ENCODE peak calls at places on chromosomes 11 and 22, in ten cellular contexts. O is sigmoid colon, R is GM12878, I is suprapubic skin, K is stomach, G is HCT116, J is H1, U is SK-N-SH, L is prostate gland, Y is transverse colon. A is an unnamed sample.

GRCh38 chr22:29387921-29388758 is at the start of gene AP1B1:
- DNase-seq in O (peak; percentile 96), U (peak; percentile 98), J (peak; percentile 96), I (peak; percentile 95), L (peak; percentile 90), R (peak; percentile 69), K (peak; percentile 98), Y (peak; percentile 97), G (peak; percentile 87), A (peak; percentile 99)

GRCh38 chr22:20650294-20651207 is 123.4 kb upstream of the SERPIND1 start:
- DNase-seq in K (no peak), G (no peak), R (no peak), O (no peak), L (no peak), U (no peak), J (peak; percentile 32), I (peak; percentile 27), Y (no peak), A (no peak)

GRCh38 chr22:27097933-27098332 is 440.5 kb downstream of the MIAT start:
- DNase-seq in Y (no peak), I (no peak), J (no peak), L (no peak), G (no peak), O (no peak), U (no peak), K (no peak), R (no peak), A (no peak)

GRCh38 chr11:22510010-22510409 is 115.6 kb downstream of the FANCF start:
- DNase-seq in K (no peak), U (no peak), I (no peak), G (no peak), L (no peak), Y (no peak), J (no peak), R (no peak), O (no peak), A (no peak)

GRCh38 chr11:62786318-62787004 is 741 bp upstream of the TMEM179B start:
- DNase-seq in I (peak; percentile 92), Y (peak; percentile 93), R (no peak), K (peak; percentile 93), J (peak; percentile 97), G (peak; percentile 67), O (peak; percentile 95), L (peak; percentile 87), U (peak; percentile 94), A (peak; percentile 97)

GRCh38 chr22:37951305-37951704 is 2.1 kb downstream of the C22orf23 start:
- DNase-seq in I (no peak), G (no peak), U (no peak), O (no peak), K (no peak), J (no peak), R (no peak), L (no peak), Y (no peak), A (no peak)

GRCh38 chr11:123187670-123188507 is 7.2 kb downstream of the CLMP start:
- DNase-seq in I (no peak), O (no peak), J (no peak), Y (no peak), K (no peak), R (no peak), G (no peak), U (no peak), L (no peak), A (no peak)

GRCh38 chr11:27040302-27041115 is at the start of gene BBOX1:
- DNase-seq in G (no peak), L (peak; percentile 38), I (no peak), K (no peak), U (peak; percentile 9), J (no peak), R (no peak), Y (no peak), O (no peak), A (no peak)

GRCh38 chr11:64803163-64803845 is at the start of gene MAP4K2:
- DNase-seq in J (peak; percentile 89), R (peak; percentile 3), Y (peak; percentile 93), G (peak; percentile 64), L (peak; percentile 87), I (peak; percentile 93), K (peak; percentile 94), U (peak; percentile 98), O (peak; percentile 97), A (peak; percentile 98)
- H3K36me3 ChIP-seq in J (peaks cover 14% of the 10 kb centered on the region), R (peaks cover 5% of the 10 kb centered on the region), Y (no peaks in the 10 kb centered on the region), G (peaks cover 5% of the 10 kb centered on the region), L (no peaks in the 10 kb centered on the region), I (peaks cover 23% of the 10 kb centered on the region), K (peaks cover 52% of the 10 kb centered on the region), U (no peaks in the 10 kb centered on the region), O (no peaks in the 10 kb centered on the region), A (peaks cover 72% of the 10 kb centered on the region)

DNA sequence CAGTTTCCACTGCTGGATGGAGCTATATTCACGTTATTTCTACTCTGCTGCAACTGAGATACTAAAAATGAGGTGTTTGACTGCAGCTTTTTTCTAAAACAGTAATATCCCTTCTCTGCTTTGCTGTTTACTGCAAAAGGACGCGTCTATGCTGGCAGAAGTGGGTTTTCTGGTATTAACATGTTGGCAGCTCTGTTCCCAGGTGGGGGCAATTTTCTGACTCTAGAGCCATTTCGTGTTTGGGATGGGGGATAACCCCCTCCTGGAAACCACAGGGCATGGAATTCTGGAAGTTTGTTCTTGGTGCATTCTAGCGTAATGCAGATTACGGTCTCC is 4.9 kb downstream of the GRK2 start:
- DNase-seq in J (no peak), K (no peak), Y (no peak), U (no peak), O (no peak), G (no peak), L (no peak), I (no peak), R (no peak), A (no peak)
- H3K4me3 ChIP-seq in J (peak overlapping the region; percentile 38), K (peak overlapping the region; percentile 96), Y (no peak overlapping the region), U (no peak overlapping the region), O (no peak overlapping the region), G (no peak overlapping the region), L (no peak overlapping the region), I (peak overlapping the region; percentile 95), R (peak overlapping the region; percentile 81), A (peak overlapping the region; percentile 97)

DNA sequence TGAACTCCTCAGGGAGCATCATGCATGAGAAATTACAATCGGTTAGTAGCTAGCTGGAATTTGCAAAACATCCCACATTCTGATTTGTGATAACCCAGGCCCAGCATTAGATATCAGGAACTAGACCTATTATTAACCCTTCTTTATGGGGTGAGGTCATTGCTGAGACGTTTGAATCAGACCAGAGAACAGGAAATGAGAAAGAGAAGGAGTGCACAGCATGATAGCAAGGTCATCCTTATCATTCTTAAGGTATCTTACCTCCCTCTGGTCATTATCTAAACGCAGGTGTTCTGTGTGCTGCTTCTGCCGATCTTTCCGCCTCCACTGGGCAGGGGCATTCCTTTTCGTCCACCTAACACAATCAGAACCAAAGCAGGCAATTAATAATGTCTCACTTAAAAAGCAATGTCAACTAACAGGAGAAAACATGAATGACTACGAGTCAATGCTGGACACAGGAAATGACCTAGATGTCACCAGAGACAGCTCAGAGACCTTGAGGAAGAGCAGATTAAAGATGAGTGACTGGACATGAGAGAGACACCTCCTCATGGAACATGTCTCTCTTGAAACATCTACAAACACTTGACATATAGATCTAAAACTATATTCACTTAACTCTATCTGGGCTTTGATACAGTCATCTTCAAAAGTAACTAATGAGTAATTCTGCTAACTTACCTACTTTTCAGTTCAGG is 78.3 kb upstream of the SCUBE2 start:
- DNase-seq in L (no peak), K (no peak), G (no peak), Y (no peak), R (no peak), J (no peak), U (no peak), O (no peak), I (no peak), A (no peak)
- TF ChIP-seq POLR2AphosphoS5 in L (no peak), K (no peak), G (no peak), Y (no peak), R (no peak), J (no peak), U (no peak), O (no peak), I (no peak), A (no peak)

GRCh38 chr11:34447044-34447443 is 8.3 kb downstream of the CAT start:
- DNase-seq in I (no peak), J (no peak), Y (no peak), G (no peak), O (no peak), R (no peak), L (no peak), U (no peak), K (no peak), A (no peak)

GRCh38 chr11:34449013-34449412 is 10.3 kb downstream of the CAT start:
- DNase-seq in K (no peak), U (no peak), R (no peak), L (no peak), G (no peak), J (no peak), Y (no peak), I (no peak), O (no peak), A (no peak)

GRCh38 chr11:34448223-34448994 is 9.7 kb downstream of the CAT start:
- DNase-seq in U (no peak), J (no peak), L (no peak), I (no peak), R (no peak), Y (no peak), O (no peak), G (no peak), K (no peak), A (no peak)

GRCh38 chr11:34454308-34455032 is 15.7 kb downstream of the CAT start:
- DNase-seq in I (no peak), G (no peak), J (no peak), K (no peak), U (no peak), O (no peak), Y (no peak), R (no peak), L (no peak), A (no peak)

GRCh38 chr11:34451053-34451452 is 12.3 kb downstream of the CAT start:
- DNase-seq in U (no peak), O (no peak), Y (no peak), L (no peak), K (no peak), J (no peak), G (no peak), R (no peak), I (no peak), A (no peak)
- H3K36me3 ChIP-seq in U (peaks cover 44% of the 10 kb centered on the region), O (peaks cover 22% of the 10 kb centered on the region), Y (peaks cover 60% of the 10 kb centered on the region), L (no peaks in the 10 kb centered on the region), K (peaks cover 70% of the 10 kb centered on the region), J (no peaks in the 10 kb centered on the region), G (peaks cover 45% of the 10 kb centered on the region), R (peaks cover 2% of the 10 kb centered on the region), I (peaks cover 63% of the 10 kb centered on the region), A (peaks cover 71% of the 10 kb centered on the region)

DNA sequence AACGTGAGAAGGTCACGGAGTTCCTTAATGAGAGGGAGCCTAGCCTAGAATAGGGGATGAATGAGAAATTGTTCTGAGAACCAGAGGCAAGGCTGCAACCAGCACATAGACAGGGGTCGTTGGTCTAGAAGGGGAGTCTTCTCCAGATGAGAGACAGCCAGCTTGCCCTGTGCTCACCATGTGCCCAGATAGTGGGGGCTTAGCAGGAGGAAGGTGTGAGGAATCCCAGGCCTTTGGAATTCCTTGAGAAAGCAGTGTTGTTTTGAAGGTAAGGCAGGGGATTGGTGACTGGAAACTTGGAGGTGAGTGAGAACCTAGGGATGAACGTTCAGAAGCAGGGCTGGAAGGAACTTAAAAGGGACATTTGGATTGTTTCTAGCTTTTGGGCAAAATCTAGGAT is 29.4 kb downstream of the RCOR2 start:
- DNase-seq in O (no peak), J (no peak), U (no peak), Y (no peak), K (no peak), I (no peak), L (no peak), G (no peak), R (no peak), A (no peak)
- H3K4me3 ChIP-seq in O (no peak overlapping the region), J (peak overlapping the region; percentile 26), U (no peak overlapping the region), Y (no peak overlapping the region), K (no peak overlapping the region), I (no peak overlapping the region), L (no peak overlapping the region), G (no peak overlapping the region), R (no peak overlapping the region), A (no peak overlapping the region)